ENCODE peak calls at places on chromosome 5, in nine cellular contexts. Y is neural crest cell, G is AG04449, R is astrocyte, J is cardiac fibroblast, I is GM20000, M is IMR-90, Q is adrenal gland, X is astrocyte of the spinal cord. D is an unnamed sample.

GRCh38 chr5:143600396-143601075 is 197.1 kb upstream of the NR3C1 start:
- DNase-seq in Y (no peak), G (no peak), R (no peak), J (peak), I (no peak), M (peak), Q (no peak), X (peak), D (no peak)

GRCh38 chr5:39394946-39395345 is 29.8 kb downstream of the DAB2 start:
- DNase-seq in Y (no peak), G (no peak), R (peak), J (peak), I (no peak), M (peak), Q (no peak), X (peak), D (no peak)

GRCh38 chr5:128920345-128921215 is 44.7 kb upstream of the SLC27A6 start:
- DNase-seq in Y (no peak), G (no peak), R (peak), J (peak), I (no peak), M (peak), Q (peak), X (peak), D (no peak)

GRCh38 chr5:91383956-91384300 is 811 bp upstream of the ARRDC3 start:
- DNase-seq in Y (peak), G (no peak), R (no peak), J (peak), I (no peak), M (no peak), Q (peak), X (no peak), D (no peak)

GRCh38 chr5:180170111-180170809 is 38.8 kb downstream of the RASGEF1C start:
- DNase-seq in Y (peak), G (no peak), R (no peak), J (no peak), I (no peak), M (no peak), Q (no peak), X (no peak), D (no peak)

GRCh38 chr5:177085985-177086917 is at the start of gene FGFR4:
- DNase-seq in Y (peak), G (no peak), R (peak), J (peak), I (peak), M (peak), Q (peak), X (peak), D (peak)

GRCh38 chr5:172739385-172739784 is 31.6 kb downstream of the DUSP1 start:
- DNase-seq in Y (no peak), G (no peak), R (no peak), J (no peak), I (no peak), M (no peak), Q (no peak), X (no peak), D (no peak)

GRCh38 chr5:6752782-6753181 is 39.5 kb downstream of the TENT4A start:
- DNase-seq in Y (no peak), G (no peak), R (no peak), J (no peak), I (no peak), M (no peak), Q (no peak), X (no peak), D (no peak)

GRCh38 chr5:108515706-108516105 is 133.8 kb upstream of the FBXL17 start:
- DNase-seq in Y (no peak), G (no peak), R (no peak), J (peak), I (no peak), M (no peak), Q (no peak), X (no peak), D (no peak)

GRCh38 chr5:172266071-172266675 is 17.4 kb downstream of the UBTD2 start:
- DNase-seq in Y (no peak), G (no peak), R (peak), J (no peak), I (no peak), M (peak), Q (no peak), X (no peak), D (no peak)

GRCh38 chr5:95963650-95964410 is 2.2 kb upstream of the ELL2 start:
- DNase-seq in Y (no peak), G (no peak), R (peak), J (peak), I (no peak), M (no peak), Q (no peak), X (peak), D (peak)

GRCh38 chr5:83927140-83927733 is 206.6 kb upstream of the HAPLN1 start:
- DNase-seq in Y (peak), G (no peak), R (peak), J (peak), I (peak), M (peak), Q (peak), X (peak), D (peak)

GRCh38 chr5:33524476-33524875 is 83.7 kb downstream of the TARS1 start:
- DNase-seq in Y (no peak), G (no peak), R (no peak), J (peak), I (no peak), M (peak), Q (no peak), X (no peak), D (no peak)

GRCh38 chr5:115947260-115947659 is 15.0 kb upstream of the LVRN start:
- DNase-seq in Y (no peak), G (no peak), R (peak), J (peak), I (no peak), M (peak), Q (no peak), X (no peak), D (no peak)

GRCh38 chr5:83577036-83577636 is 105.6 kb downstream of the VCAN start:
- DNase-seq in Y (no peak), G (no peak), R (peak), J (peak), I (no peak), M (peak), Q (peak), X (no peak), D (no peak)

GRCh38 chr5:139835656-139836055 is 40.0 kb downstream of the PSD2 start:
- DNase-seq in Y (no peak), G (no peak), R (no peak), J (no peak), I (no peak), M (no peak), Q (no peak), X (no peak), D (no peak)

GRCh38 chr5:38468978-38469706 is 87.3 kb downstream of the LIFR start:
- DNase-seq in Y (no peak), G (no peak), R (no peak), J (peak), I (no peak), M (no peak), Q (peak), X (peak), D (no peak)

GRCh38 chr5:177474094-177474493 is 660 bp upstream of the DBN1 start:
- DNase-seq in Y (no peak), G (no peak), R (no peak), J (peak), I (no peak), M (no peak), Q (no peak), X (no peak), D (no peak)

GRCh38 chr5:28850320-28850921 is 1812.0 kb upstream of the CDH9 start:
- DNase-seq in Y (no peak), G (no peak), R (no peak), J (peak), I (no peak), M (no peak), Q (no peak), X (no peak), D (no peak)

GRCh38 chr5:39811381-39811780 is 386.6 kb upstream of the DAB2 start:
- DNase-seq in Y (no peak), G (no peak), R (no peak), J (no peak), I (no peak), M (no peak), Q (no peak), X (no peak), D (no peak)

GRCh38 chr5:169626779-169627178 is 10.3 kb upstream of the DOCK2 start:
- DNase-seq in Y (no peak), G (peak), R (peak), J (peak), I (no peak), M (peak), Q (no peak), X (peak), D (no peak)

GRCh38 chr5:127572930-127573329 is 55.5 kb downstream of the PRRC1 start:
- DNase-seq in Y (no peak), G (no peak), R (no peak), J (peak), I (no peak), M (no peak), Q (no peak), X (no peak), D (no peak)

GRCh38 chr5:121525731-121526130 is 326.0 kb upstream of the FTMT start:
- DNase-seq in Y (no peak), G (no peak), R (no peak), J (no peak), I (no peak), M (no peak), Q (no peak), X (peak), D (no peak)

GRCh38 chr5:1185652-1186350 is 15.6 kb upstream of the SLC6A19 start:
- DNase-seq in Y (no peak), G (no peak), R (no peak), J (no peak), I (no peak), M (no peak), Q (no peak), X (no peak), D (no peak)

GRCh38 chr5:16965581-16965980 is 29.5 kb upstream of the MYO10 start:
- DNase-seq in Y (no peak), G (no peak), R (peak), J (no peak), I (no peak), M (no peak), Q (no peak), X (no peak), D (no peak)

GRCh38 chr5:176748073-176748966 is 62.0 kb upstream of the UNC5A start:
- DNase-seq in Y (no peak), G (no peak), R (no peak), J (no peak), I (no peak), M (no peak), Q (no peak), X (no peak), D (no peak)

GRCh38 chr5:116922532-116922931 is 347.9 kb upstream of the SEMA6A start:
- DNase-seq in Y (no peak), G (no peak), R (no peak), J (no peak), I (peak), M (no peak), Q (no peak), X (no peak), D (no peak)

GRCh38 chr5:21792736-21793135 is 1060.4 kb downstream of the CDH12 start:
- DNase-seq in Y (no peak), G (no peak), R (no peak), J (no peak), I (no peak), M (peak), Q (no peak), X (no peak), D (no peak)

GRCh38 chr5:95709967-95710650 is 21.0 kb upstream of the RHOBTB3 start:
- DNase-seq in Y (no peak), G (no peak), R (no peak), J (peak), I (no peak), M (no peak), Q (peak), X (no peak), D (no peak)

GRCh38 chr5:92552206-92553160 is 1028.5 kb downstream of the NR2F1-AS1 start:
- DNase-seq in Y (no peak), G (peak), R (peak), J (peak), I (no peak), M (peak), Q (no peak), X (peak), D (no peak)

DNA sequence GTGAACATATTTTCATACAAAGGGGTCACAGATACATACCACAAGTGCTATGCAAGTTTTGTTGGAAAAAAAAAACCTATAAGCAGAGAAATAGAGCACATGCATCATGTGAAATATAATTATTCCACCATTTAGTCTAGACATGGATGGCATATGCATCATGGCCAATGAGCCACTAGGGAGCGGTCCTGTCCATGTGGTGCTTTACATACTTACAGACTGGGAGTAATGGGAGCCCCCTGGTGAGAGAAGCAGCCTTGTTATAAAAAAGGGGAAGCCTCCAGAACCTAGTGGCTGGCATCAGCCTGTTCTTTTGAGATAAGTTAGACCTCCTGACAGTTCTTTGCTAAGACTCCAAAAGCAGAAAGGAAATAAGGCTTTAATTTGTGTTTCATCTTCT is 1524.1 kb downstream of the MAT2B start:
- DNase-seq in Y (no peak), G (no peak), R (peak), J (no peak), I (no peak), M (peak), Q (peak), X (peak), D (peak)
- TF ChIP-seq CTCF in Y (peak), G (no peak), R (peak), J (no peak), I (no peak), M (peak), Q (no peak), X (peak), D (no peak)

DNA sequence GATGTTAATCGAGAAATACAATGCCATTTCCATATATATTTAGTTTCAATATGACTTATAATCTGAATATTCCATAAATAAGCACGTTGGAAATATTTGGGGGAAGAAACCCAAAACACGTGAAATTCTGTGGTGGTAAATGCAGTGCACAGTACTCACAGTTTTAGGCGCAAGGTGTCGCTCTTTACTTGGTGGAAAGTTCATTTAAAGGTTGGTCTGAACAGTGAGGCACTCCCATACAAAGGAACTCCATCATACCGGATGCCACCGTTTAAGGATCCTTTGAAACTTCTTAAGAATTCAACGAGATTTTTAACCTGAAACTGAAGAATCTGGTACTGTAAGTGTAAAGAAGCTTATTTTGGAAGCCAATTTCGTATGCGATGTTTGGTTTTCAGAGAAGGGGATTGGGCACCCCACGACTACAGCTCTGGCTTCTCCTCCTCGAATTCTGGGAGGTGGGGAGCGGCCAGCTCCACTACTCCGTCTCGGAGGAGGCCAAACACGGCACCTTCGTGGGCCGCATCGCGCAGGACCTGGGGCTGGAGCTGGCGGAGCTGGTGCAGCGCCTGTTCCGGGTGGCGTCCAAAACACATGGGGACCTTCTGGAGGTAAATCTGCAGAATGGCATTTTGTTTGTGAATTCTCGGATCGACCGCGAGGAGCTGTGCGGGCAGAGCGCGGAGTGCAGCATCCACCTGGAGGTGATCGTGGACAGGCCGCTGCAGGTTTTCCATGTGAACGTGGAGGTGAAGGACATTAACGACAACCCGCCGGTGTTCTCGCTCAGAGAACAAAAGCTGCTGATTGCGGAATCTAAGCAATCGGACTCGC is at the start of gene PCDHA11:
- DNase-seq in Y (peak), G (no peak), R (no peak), J (peak), I (no peak), M (no peak), Q (no peak), X (no peak), D (no peak)
- TF ChIP-seq CTCF in Y (peak), G (no peak), R (no peak), J (peak), I (no peak), M (no peak), Q (no peak), X (no peak), D (no peak)

GRCh38 chr5:72499730-72500129 is 7.5 kb downstream of the ZNF366 start:
- DNase-seq in Y (no peak), G (no peak), R (no peak), J (peak), I (no peak), M (no peak), Q (no peak), X (no peak), D (no peak)
- TF ChIP-seq CTCF in Y (no peak), G (no peak), R (no peak), J (no peak), I (no peak), M (no peak), Q (no peak), X (no peak), D (no peak)

DNA sequence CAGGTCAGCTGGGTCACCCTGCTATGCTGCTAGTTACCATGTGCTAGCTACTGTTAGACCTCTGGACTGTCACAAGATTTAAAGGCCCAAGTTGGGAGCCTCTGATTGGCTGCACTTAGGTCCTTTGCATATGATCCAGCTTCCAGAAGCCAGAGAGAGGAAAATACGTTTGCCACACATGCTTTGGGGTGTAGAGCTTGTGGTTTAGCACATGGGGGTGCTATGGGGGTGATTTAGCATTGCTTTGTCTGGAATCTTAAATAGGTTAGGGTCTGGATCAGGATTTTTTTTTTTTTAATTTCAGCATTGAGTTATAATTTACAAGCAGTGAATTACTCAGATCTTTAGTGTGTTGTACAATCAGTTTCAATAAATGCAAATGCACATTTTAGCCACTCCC is 250.1 kb downstream of the LRRC70 start:
- DNase-seq in Y (no peak), G (no peak), R (no peak), J (no peak), I (no peak), M (no peak), Q (no peak), X (no peak), D (no peak)
- TF ChIP-seq CTCF in Y (no peak), G (no peak), R (no peak), J (no peak), I (no peak), M (no peak), Q (no peak), X (no peak), D (no peak)

DNA sequence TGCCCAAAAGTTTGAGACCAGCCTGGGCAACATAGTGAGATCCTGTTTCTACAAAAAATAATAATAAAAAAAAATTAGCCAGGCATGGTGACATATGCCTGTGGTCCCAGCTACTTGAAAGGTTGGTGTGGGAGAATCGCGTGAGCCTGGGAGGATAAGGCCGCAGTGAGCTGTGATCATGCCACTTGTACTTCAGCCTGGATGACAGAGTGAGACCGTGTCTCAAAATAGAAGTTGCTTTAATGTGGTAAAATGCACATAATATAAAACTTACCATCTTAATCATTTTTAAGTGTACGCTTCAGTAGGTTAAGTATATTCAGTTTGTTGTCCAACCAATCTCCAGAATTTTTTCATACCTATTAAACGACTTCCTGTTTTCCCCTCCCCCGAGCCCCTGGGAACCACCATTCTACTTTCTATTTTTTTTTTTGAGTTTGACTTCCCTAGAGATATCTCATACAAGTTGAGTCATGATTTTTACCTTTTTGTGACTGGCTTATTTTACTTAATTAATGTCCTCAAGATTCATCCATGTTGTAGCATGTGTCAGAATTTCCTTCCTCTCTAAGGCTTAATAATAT is 120.1 kb upstream of the POC5 start:
- DNase-seq in Y (no peak), G (no peak), R (no peak), J (no peak), I (no peak), M (no peak), Q (no peak), X (no peak), D (no peak)
- TF ChIP-seq CTCF in Y (no peak), G (no peak), R (no peak), J (no peak), I (no peak), M (no peak), Q (no peak), X (no peak), D (no peak)

DNA sequence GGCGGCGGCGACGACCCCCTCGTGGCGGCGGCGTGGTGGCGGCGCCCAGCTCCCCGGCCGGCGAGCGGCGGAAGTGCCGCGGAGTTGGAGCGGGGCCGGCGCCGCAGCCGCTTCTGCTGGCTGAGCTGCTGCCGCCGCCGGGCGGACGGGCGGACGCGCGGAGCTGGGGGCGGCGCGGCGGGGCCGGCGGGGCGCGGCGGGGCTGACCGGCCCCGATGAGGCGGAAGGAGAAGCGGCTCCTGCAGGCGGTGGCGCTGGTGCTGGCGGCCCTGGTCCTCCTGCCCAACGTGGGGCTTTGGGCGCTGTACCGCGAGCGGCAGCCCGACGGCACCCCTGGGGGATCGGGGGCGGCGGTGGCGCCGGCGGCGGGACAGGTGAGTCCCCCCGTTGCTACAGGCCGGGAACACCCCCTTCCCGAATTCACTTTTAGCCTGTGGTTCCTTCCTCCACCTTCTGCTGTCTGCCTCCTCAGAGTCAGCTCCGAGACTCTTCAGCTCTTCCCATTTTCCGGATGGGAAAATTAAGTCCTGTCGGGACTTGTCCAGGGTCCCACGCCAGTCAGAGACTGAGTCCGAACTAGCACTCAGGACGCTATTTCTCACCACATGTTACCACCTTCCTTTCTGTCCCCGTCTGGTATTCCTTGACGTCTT is at the start of gene GALNT10:
- DNase-seq in Y (no peak), G (no peak), R (no peak), J (peak), I (peak), M (peak), Q (peak), X (peak), D (peak)
- TF ChIP-seq CTCF in Y (no peak), G (no peak), R (no peak), J (no peak), I (no peak), M (peak), Q (no peak), X (no peak), D (no peak)

DNA sequence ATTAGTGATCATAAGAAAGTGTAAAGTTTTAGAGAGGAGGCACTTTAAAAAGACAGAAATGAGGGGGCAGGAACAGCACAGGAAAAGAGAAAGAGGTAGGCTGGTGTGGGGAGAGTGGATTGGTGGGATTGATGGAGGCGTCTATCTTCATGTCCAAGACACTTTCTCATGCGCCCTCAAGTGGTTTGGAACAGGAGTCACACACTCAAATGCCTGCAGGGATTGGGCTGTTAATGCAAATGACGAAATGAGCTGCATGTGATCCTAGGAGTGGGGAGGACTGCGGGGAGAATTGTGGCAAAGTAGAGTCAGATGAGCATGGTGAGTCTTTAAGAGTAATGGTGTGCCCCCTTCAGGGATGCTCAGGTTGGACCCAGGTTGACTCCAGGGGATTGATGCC is 5.5 kb downstream of the SLC36A3 start:
- DNase-seq in Y (no peak), G (no peak), R (no peak), J (no peak), I (no peak), M (peak), Q (peak), X (no peak), D (no peak)
- TF ChIP-seq CTCF in Y (peak), G (no peak), R (peak), J (no peak), I (no peak), M (peak), Q (peak), X (no peak), D (no peak)

D was measured in activated CD8-positive, alpha-beta T cell treated with anti-CD3 and anti-CD28 coated beads for 36 hours.